ENCODE peak calls at places on chromosomes 3 and 15, in five cellular contexts. One of them, this sample, is unnamed.

GRCh38 chr15:69090197-69090948 is 70.1 kb upstream of the GLCE start:
- DNase-seq in GM23248: peak; percentile 49
- DNase-seq in IMR-90: peak; percentile 29
- DNase-seq in upper lobe of right lung: no peak
- DNase-seq in psoas muscle: no peak
- DNase-seq in this sample: peak; percentile 15

GRCh38 chr3:162719684-162720341 is 1223.2 kb downstream of the OTOL1 start:
- DNase-seq in GM23248: peak; percentile 97
- DNase-seq in IMR-90: peak; percentile 97
- DNase-seq in upper lobe of right lung: no peak
- DNase-seq in psoas muscle: no peak
- DNase-seq in this sample: peak; percentile 94

GRCh38 chr3:13745636-13746035 is 134.2 kb downstream of the WNT7A start:
- DNase-seq in GM23248: no peak
- DNase-seq in IMR-90: no peak
- DNase-seq in upper lobe of right lung: no peak
- DNase-seq in psoas muscle: no peak
- DNase-seq in this sample: no peak

GRCh38 chr3:60424942-60425341 is 826.3 kb downstream of the FHIT start:
- DNase-seq in GM23248: no peak
- DNase-seq in IMR-90: no peak
- DNase-seq in upper lobe of right lung: no peak
- DNase-seq in psoas muscle: no peak
- DNase-seq in this sample: no peak

GRCh38 chr3:142997330-142997729 is 4.0 kb upstream of the U2SURP start:
- DNase-seq in GM23248: peak; percentile 31
- DNase-seq in IMR-90: no peak
- DNase-seq in upper lobe of right lung: no peak
- DNase-seq in psoas muscle: no peak
- DNase-seq in this sample: no peak

GRCh38 chr3:127211118-127212060 is 18.5 kb downstream of the PRR23E start:
- DNase-seq in GM23248: no peak
- DNase-seq in IMR-90: no peak
- DNase-seq in upper lobe of right lung: no peak
- DNase-seq in psoas muscle: peak; percentile 32
- DNase-seq in this sample: no peak

GRCh38 chr3:50294089-50294488 is 1.9 kb upstream of the IFRD2 start:
- DNase-seq in GM23248: no peak
- DNase-seq in IMR-90: no peak
- DNase-seq in upper lobe of right lung: no peak
- DNase-seq in psoas muscle: no peak
- DNase-seq in this sample: no peak

GRCh38 chr15:71083349-71083748 is 31.9 kb upstream of the THSD4 start:
- DNase-seq in GM23248: peak; percentile 91
- DNase-seq in IMR-90: peak; percentile 91
- DNase-seq in upper lobe of right lung: no peak
- DNase-seq in psoas muscle: no peak
- DNase-seq in this sample: no peak

GRCh38 chr3:20682573-20682972 is 496.6 kb upstream of the SGO1 start:
- DNase-seq in GM23248: no peak
- DNase-seq in IMR-90: no peak
- DNase-seq in upper lobe of right lung: no peak
- DNase-seq in psoas muscle: no peak
- DNase-seq in this sample: no peak

GRCh38 chr3:50204804-50205718 is at the start of gene SLC38A3:
- DNase-seq in GM23248: peak; percentile 29
- DNase-seq in IMR-90: no peak
- DNase-seq in upper lobe of right lung: no peak
- DNase-seq in psoas muscle: peak; percentile 72
- DNase-seq in this sample: peak; percentile 55

GRCh38 chr3:156865732-156866131 is 39.6 kb downstream of the LEKR1 start:
- DNase-seq in GM23248: peak; percentile 49
- DNase-seq in IMR-90: peak; percentile 40
- DNase-seq in upper lobe of right lung: no peak
- DNase-seq in psoas muscle: no peak
- DNase-seq in this sample: peak; percentile 15

GRCh38 chr15:51348688-51349087 is 7.2 kb downstream of the GLDN start:
- DNase-seq in GM23248: no peak
- DNase-seq in IMR-90: no peak
- DNase-seq in upper lobe of right lung: no peak
- DNase-seq in psoas muscle: no peak
- DNase-seq in this sample: no peak

GRCh38 chr15:100595964-100596363 is 6.0 kb downstream of the LINS1 start:
- DNase-seq in GM23248: no peak
- DNase-seq in IMR-90: no peak
- DNase-seq in upper lobe of right lung: no peak
- DNase-seq in psoas muscle: no peak
- DNase-seq in this sample: no peak

GRCh38 chr15:31197497-31198414 is 96.2 kb upstream of the TRPM1 start:
- DNase-seq in GM23248: peak; percentile 32
- DNase-seq in IMR-90: no peak
- DNase-seq in upper lobe of right lung: peak; percentile 78
- DNase-seq in psoas muscle: no peak
- DNase-seq in this sample: peak; percentile 20

GRCh38 chr3:15426579-15427118 is 695 bp downstream of the METTL6 start:
- DNase-seq in GM23248: no peak
- DNase-seq in IMR-90: no peak
- DNase-seq in upper lobe of right lung: no peak
- DNase-seq in psoas muscle: no peak
- DNase-seq in this sample: no peak

GRCh38 chr3:181694805-181695660 is 16.7 kb upstream of the SOX2 start:
- DNase-seq in GM23248: peak; percentile 20
- DNase-seq in IMR-90: no peak
- DNase-seq in upper lobe of right lung: peak; percentile 84
- DNase-seq in psoas muscle: peak; percentile 74
- DNase-seq in this sample: peak; percentile 22

GRCh38 chr3:129553171-129553570 is 10.2 kb downstream of the H1-8 start:
- DNase-seq in GM23248: no peak
- DNase-seq in IMR-90: no peak
- DNase-seq in upper lobe of right lung: no peak
- DNase-seq in psoas muscle: peak; percentile 38
- DNase-seq in this sample: no peak

GRCh38 chr15:70512772-70513362 is 250.5 kb downstream of the UACA start:
- DNase-seq in GM23248: peak; percentile 70
- DNase-seq in IMR-90: peak; percentile 51
- DNase-seq in upper lobe of right lung: no peak
- DNase-seq in psoas muscle: no peak
- DNase-seq in this sample: peak; percentile 37

GRCh38 chr3:159616234-159616825 is 372.3 kb upstream of the IL12A start:
- DNase-seq in GM23248: peak; percentile 75
- DNase-seq in IMR-90: peak; percentile 68
- DNase-seq in upper lobe of right lung: peak; percentile 68
- DNase-seq in psoas muscle: no peak
- DNase-seq in this sample: peak; percentile 81

GRCh38 chr3:119069725-119070124 is 35.1 kb upstream of the IGSF11 start:
- DNase-seq in GM23248: no peak
- DNase-seq in IMR-90: no peak
- DNase-seq in upper lobe of right lung: no peak
- DNase-seq in psoas muscle: no peak
- DNase-seq in this sample: no peak

GRCh38 chr3:20080956-20081554 is 40.8 kb downstream of the KAT2B start:
- DNase-seq in GM23248: no peak
- DNase-seq in IMR-90: peak; percentile 6
- DNase-seq in upper lobe of right lung: peak; percentile 67
- DNase-seq in psoas muscle: peak; percentile 95
- DNase-seq in this sample: no peak

GRCh38 chr15:77589839-77590238 is 42.9 kb downstream of the LINGO1 start:
- DNase-seq in GM23248: no peak
- DNase-seq in IMR-90: no peak
- DNase-seq in upper lobe of right lung: no peak
- DNase-seq in psoas muscle: no peak
- DNase-seq in this sample: no peak

GRCh38 chr15:50876989-50877360 is 31.5 kb upstream of the AP4E1 start:
- DNase-seq in GM23248: peak; percentile 87
- DNase-seq in IMR-90: peak; percentile 93
- DNase-seq in upper lobe of right lung: no peak
- DNase-seq in psoas muscle: no peak
- DNase-seq in this sample: peak; percentile 95

GRCh38 chr15:70479056-70479455 is 284.3 kb downstream of the UACA start:
- DNase-seq in GM23248: no peak
- DNase-seq in IMR-90: no peak
- DNase-seq in upper lobe of right lung: no peak
- DNase-seq in psoas muscle: no peak
- DNase-seq in this sample: no peak

DNA sequence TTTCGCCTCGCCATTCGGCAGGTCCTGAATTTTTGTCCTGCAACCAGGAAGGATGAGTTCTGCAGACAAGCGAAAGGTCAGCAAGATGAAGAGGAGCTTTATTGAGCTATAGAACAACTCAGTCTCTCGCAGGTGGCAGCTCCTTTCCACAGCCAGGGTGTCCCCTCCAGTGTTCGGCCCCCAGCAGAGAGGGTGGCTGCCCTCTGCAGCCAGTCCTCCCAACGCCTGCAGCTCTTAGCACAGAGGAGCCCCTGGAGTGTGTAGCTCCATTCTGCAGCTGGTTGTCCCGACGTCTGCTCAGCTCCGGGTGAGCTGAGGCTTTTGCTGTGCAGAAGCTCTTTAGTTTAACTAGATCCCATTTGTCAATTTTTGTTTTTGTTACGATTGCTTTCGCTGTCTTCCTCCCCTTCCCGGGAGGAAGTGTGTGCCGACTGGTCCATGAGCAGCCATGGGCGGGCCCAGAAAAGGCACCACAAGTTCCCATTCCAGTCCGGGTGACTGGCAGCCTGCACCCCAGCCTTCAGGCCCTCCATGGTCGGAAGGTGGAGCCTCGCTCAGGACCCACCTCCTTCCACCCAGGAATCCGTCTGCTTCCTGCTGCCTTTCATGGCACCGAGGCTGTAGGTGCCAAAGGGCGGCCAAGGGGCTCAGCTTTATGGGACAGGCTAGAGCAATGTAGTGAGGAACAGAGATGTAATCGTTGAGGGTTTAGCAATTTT is 497.8 kb upstream of the CNTN4 start:
- DNase-seq in GM23248: no peak
- DNase-seq in IMR-90: no peak
- DNase-seq in upper lobe of right lung: no peak
- DNase-seq in psoas muscle: no peak
- DNase-seq in this sample: no peak
- H3K9me3 ChIP-seq in GM23248: no peaks in the 10 kb centered on the region
- H3K9me3 ChIP-seq in IMR-90: peaks cover 11% of the 10 kb centered on the region
- H3K9me3 ChIP-seq in upper lobe of right lung: no peaks in the 10 kb centered on the region
- H3K9me3 ChIP-seq in psoas muscle: no peaks in the 10 kb centered on the region
- H3K9me3 ChIP-seq in this sample: peaks cover 4% of the 10 kb centered on the region

DNA sequence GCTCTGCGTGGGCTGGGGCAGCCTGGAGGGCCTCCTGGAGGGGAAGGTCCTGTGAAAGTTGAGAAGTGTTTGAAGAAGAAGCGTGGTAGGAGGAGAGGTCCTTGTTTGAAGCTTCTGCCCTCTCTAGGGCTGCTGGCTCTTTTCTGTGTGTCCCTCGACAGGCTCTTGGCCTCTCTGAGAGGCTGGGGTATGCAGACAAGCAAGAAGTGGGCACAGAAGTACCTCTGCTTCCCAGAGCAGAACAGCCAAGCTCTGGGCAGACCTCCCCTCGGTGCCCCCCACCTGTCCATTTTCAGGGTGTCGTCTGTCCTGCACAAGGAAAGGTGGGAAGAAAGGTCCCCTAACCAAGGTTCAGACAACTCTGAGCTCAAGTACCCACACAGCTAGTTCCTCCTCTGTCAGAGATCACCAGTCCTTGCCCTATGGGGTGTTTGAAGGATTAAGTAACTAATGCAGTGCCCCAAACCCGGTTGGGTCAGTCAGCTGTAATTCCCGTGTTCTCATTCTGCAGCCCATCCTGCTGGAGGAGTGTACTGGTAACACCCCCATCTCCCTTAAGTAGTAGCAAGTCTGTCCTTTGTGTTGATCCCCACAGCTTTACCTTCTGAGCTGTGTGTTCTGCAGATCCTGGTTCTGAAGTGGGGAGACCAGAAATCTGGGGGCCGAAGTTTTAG is 6.3 kb downstream of the CSK start:
- DNase-seq in GM23248: no peak
- DNase-seq in IMR-90: no peak
- DNase-seq in upper lobe of right lung: no peak
- DNase-seq in psoas muscle: no peak
- DNase-seq in this sample: no peak
- H3K4me3 ChIP-seq in GM23248: no peak overlapping the region
- H3K4me3 ChIP-seq in IMR-90: no peak overlapping the region
- H3K4me3 ChIP-seq in upper lobe of right lung: peak overlapping the region; percentile 29
- H3K4me3 ChIP-seq in psoas muscle: no peak overlapping the region
- H3K4me3 ChIP-seq in this sample: no peak overlapping the region

DNA sequence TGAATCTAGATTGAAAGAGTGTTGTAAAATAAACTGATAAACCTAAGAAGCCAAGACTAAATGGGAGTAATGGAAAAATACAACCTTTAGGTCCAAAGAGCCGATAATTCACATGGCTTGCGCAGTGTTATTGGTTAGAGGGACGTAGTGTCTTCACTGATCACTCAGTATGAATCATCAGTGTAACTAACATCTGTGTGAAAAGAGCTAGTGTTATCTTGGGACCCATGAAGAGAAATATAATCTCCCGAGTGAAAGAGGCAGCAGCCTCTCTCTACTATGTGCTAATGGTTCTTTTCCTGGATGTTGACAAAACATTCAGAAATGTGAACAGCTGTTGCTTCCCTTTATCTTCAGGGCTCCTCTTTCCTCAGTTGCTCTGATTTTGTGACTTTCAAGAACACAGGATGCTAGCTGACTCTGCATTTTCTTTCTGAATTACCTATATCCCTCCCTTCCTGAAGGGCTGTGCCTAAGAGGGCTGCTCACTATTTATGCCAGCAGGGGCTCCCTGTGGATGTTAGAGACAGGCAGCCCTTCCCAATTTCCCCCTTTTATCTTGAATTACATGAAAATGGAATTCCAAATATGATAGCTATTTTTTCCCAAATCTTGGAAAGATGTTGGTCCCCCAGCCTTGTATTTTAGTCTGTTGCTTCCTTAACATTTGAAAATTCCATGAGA is 128.8 kb downstream of the GRM7 start:
- DNase-seq in GM23248: no peak
- DNase-seq in IMR-90: no peak
- DNase-seq in upper lobe of right lung: no peak
- DNase-seq in psoas muscle: no peak
- DNase-seq in this sample: no peak
- H3K9me3 ChIP-seq in GM23248: no peaks in the 10 kb centered on the region
- H3K9me3 ChIP-seq in IMR-90: peaks cover 14% of the 10 kb centered on the region
- H3K9me3 ChIP-seq in upper lobe of right lung: no peaks in the 10 kb centered on the region
- H3K9me3 ChIP-seq in psoas muscle: no peaks in the 10 kb centered on the region
- H3K9me3 ChIP-seq in this sample: no peaks in the 10 kb centered on the region

GRCh38 chr3:112061152-112061551 is 25.0 kb upstream of the C3orf52 start:
- DNase-seq in GM23248: peak; percentile 39
- DNase-seq in IMR-90: peak; percentile 68
- DNase-seq in upper lobe of right lung: no peak
- DNase-seq in psoas muscle: no peak
- DNase-seq in this sample: peak; percentile 70
- H3K4me3 ChIP-seq in GM23248: no peak overlapping the region
- H3K4me3 ChIP-seq in IMR-90: no peak overlapping the region
- H3K4me3 ChIP-seq in upper lobe of right lung: no peak overlapping the region
- H3K4me3 ChIP-seq in psoas muscle: no peak overlapping the region
- H3K4me3 ChIP-seq in this sample: no peak overlapping the region